ENCODE peak calls at places on chromosomes 4 and X, in eight cellular contexts. E, P, O, I, Y, K, B and U are unnamed samples.

GRCh38 chr4:115228851-115229250 is 115.4 kb upstream of the NDST4 start:
- DNase-seq in E (no peak), B (no peak), O (no peak), Y (no peak), K (no peak), P (no peak), I (no peak), U (no peak)

GRCh38 chr4:10253765-10254164 is 137.2 kb upstream of the WDR1 start:
- DNase-seq in P (no peak), Y (no peak), O (no peak), K (no peak), E (no peak), B (no peak), I (no peak), U (no peak)

GRCh38 chr4:11748169-11748872 is 319.6 kb upstream of the HS3ST1 start:
- DNase-seq in P (peak; percentile 4), E (no peak), K (no peak), Y (no peak), B (no peak), O (peak; percentile 26), I (no peak), U (no peak)

GRCh38 chrX:2316534-2316933 is 184.2 kb downstream of the DHRSX start:
- DNase-seq in B (no peak), K (no peak), I (no peak), Y (no peak), P (no peak), E (no peak), O (no peak), U (no peak)

GRCh38 chr4:85565761-85566480 is 91.0 kb downstream of the ARHGAP24 start:
- DNase-seq in E (no peak), Y (peak; percentile 9), K (no peak), P (no peak), I (no peak), B (no peak), O (no peak), U (no peak)

GRCh38 chr4:148469938-148470337 is 27.7 kb upstream of the NR3C2 start:
- DNase-seq in K (no peak), E (no peak), Y (no peak), B (no peak), P (no peak), I (no peak), O (no peak), U (no peak)

GRCh38 chrX:14697453-14697852 is 168.1 kb downstream of the GLRA2 start:
- DNase-seq in K (peak; percentile 1), P (peak; percentile 53), E (no peak), I (no peak), Y (peak; percentile 40), B (no peak), O (no peak), U (no peak)

GRCh38 chrX:150200820-150201287 is 162.3 kb upstream of the MAMLD1 start:
- DNase-seq in I (no peak), B (no peak), O (peak; percentile 71), K (peak; percentile 20), Y (peak; percentile 84), P (peak; percentile 93), E (peak; percentile 25), U (peak; percentile 38)

GRCh38 chrX:39275500-39276068 is 474.3 kb downstream of the MID1IP1 start:
- DNase-seq in E (no peak), O (no peak), Y (no peak), I (no peak), K (no peak), B (no peak), P (no peak), U (no peak)

GRCh38 chr4:133618963-133619362 is 469.9 kb downstream of the PCDH10 start:
- DNase-seq in Y (no peak), E (no peak), K (no peak), I (no peak), P (peak; percentile 7), B (no peak), O (no peak), U (no peak)